ENCODE peak calls at places on chromosomes 6 and 20, in four cellular contexts. One of them, this sample, is unnamed.

GRCh38 chr6:142929751-142930358 is 15.1 kb downstream of the HIVEP2 start:
- DNase-seq in iPS-NIHi11: no peak
- DNase-seq in stimulated activated CD4-positive, alpha-beta T cell treated with anti-CD3 and anti-CD28 coated beads, Interleukin-2, amount 100 ng/mL, for 24 hours: no peak
- DNase-seq in A549: no peak
- DNase-seq in this sample: no peak

GRCh38 chr6:111870751-111871064 is 2.5 kb downstream of the FYN start:
- DNase-seq in iPS-NIHi11: no peak
- DNase-seq in stimulated activated CD4-positive, alpha-beta T cell treated with anti-CD3 and anti-CD28 coated beads, Interleukin-2, amount 100 ng/mL, for 24 hours: no peak
- DNase-seq in A549: no peak
- DNase-seq in this sample: no peak

GRCh38 chr20:58233881-58234528 is 5.6 kb upstream of the ANKRD60 start:
- DNase-seq in iPS-NIHi11: peak
- DNase-seq in stimulated activated CD4-positive, alpha-beta T cell treated with anti-CD3 and anti-CD28 coated beads, Interleukin-2, amount 100 ng/mL, for 24 hours: peak
- DNase-seq in A549: peak
- DNase-seq in this sample: peak

GRCh38 chr6:109379706-109380105 is 2.6 kb downstream of the CD164 start:
- DNase-seq in iPS-NIHi11: no peak
- DNase-seq in stimulated activated CD4-positive, alpha-beta T cell treated with anti-CD3 and anti-CD28 coated beads, Interleukin-2, amount 100 ng/mL, for 24 hours: no peak
- DNase-seq in A549: no peak
- DNase-seq in this sample: no peak

GRCh38 chr6:141351721-141352120 is 781.0 kb upstream of the GJE1 start:
- DNase-seq in iPS-NIHi11: no peak
- DNase-seq in stimulated activated CD4-positive, alpha-beta T cell treated with anti-CD3 and anti-CD28 coated beads, Interleukin-2, amount 100 ng/mL, for 24 hours: no peak
- DNase-seq in A549: no peak
- DNase-seq in this sample: no peak

GRCh38 chr6:37618916-37619605 is 78.6 kb downstream of the MDGA1 start:
- DNase-seq in iPS-NIHi11: no peak
- DNase-seq in stimulated activated CD4-positive, alpha-beta T cell treated with anti-CD3 and anti-CD28 coated beads, Interleukin-2, amount 100 ng/mL, for 24 hours: no peak
- DNase-seq in A549: no peak
- DNase-seq in this sample: no peak

GRCh38 chr20:62370115-62370806 is 3.1 kb upstream of the LAMA5 start:
- DNase-seq in iPS-NIHi11: no peak
- DNase-seq in stimulated activated CD4-positive, alpha-beta T cell treated with anti-CD3 and anti-CD28 coated beads, Interleukin-2, amount 100 ng/mL, for 24 hours: peak
- DNase-seq in A549: no peak
- DNase-seq in this sample: peak

GRCh38 chr6:159180001-159180400 is 10.8 kb downstream of the FNDC1 start:
- DNase-seq in iPS-NIHi11: no peak
- DNase-seq in stimulated activated CD4-positive, alpha-beta T cell treated with anti-CD3 and anti-CD28 coated beads, Interleukin-2, amount 100 ng/mL, for 24 hours: no peak
- DNase-seq in A549: no peak
- DNase-seq in this sample: no peak

GRCh38 chr6:11868392-11868791 is 89.8 kb upstream of the ADTRP start:
- DNase-seq in iPS-NIHi11: no peak
- DNase-seq in stimulated activated CD4-positive, alpha-beta T cell treated with anti-CD3 and anti-CD28 coated beads, Interleukin-2, amount 100 ng/mL, for 24 hours: no peak
- DNase-seq in A549: no peak
- DNase-seq in this sample: no peak

GRCh38 chr6:25388776-25389175 is 109.6 kb downstream of the CARMIL1 start:
- DNase-seq in iPS-NIHi11: no peak
- DNase-seq in stimulated activated CD4-positive, alpha-beta T cell treated with anti-CD3 and anti-CD28 coated beads, Interleukin-2, amount 100 ng/mL, for 24 hours: no peak
- DNase-seq in A549: no peak
- DNase-seq in this sample: no peak

GRCh38 chr6:7147051-7147671 is 39.4 kb downstream of the RREB1 start:
- DNase-seq in iPS-NIHi11: no peak
- DNase-seq in stimulated activated CD4-positive, alpha-beta T cell treated with anti-CD3 and anti-CD28 coated beads, Interleukin-2, amount 100 ng/mL, for 24 hours: no peak
- DNase-seq in A549: no peak
- DNase-seq in this sample: no peak

GRCh38 chr6:76834399-76834798 is 628.9 kb downstream of the HTR1B start:
- DNase-seq in iPS-NIHi11: no peak
- DNase-seq in stimulated activated CD4-positive, alpha-beta T cell treated with anti-CD3 and anti-CD28 coated beads, Interleukin-2, amount 100 ng/mL, for 24 hours: no peak
- DNase-seq in A549: no peak
- DNase-seq in this sample: no peak

GRCh38 chr6:29671026-29671425 is 9.9 kb downstream of the ZFP57 start:
- DNase-seq in iPS-NIHi11: no peak
- DNase-seq in stimulated activated CD4-positive, alpha-beta T cell treated with anti-CD3 and anti-CD28 coated beads, Interleukin-2, amount 100 ng/mL, for 24 hours: no peak
- DNase-seq in A549: no peak
- DNase-seq in this sample: no peak

GRCh38 chr6:35363293-35363750 is 21.0 kb downstream of the PPARD start:
- DNase-seq in iPS-NIHi11: peak
- DNase-seq in stimulated activated CD4-positive, alpha-beta T cell treated with anti-CD3 and anti-CD28 coated beads, Interleukin-2, amount 100 ng/mL, for 24 hours: no peak
- DNase-seq in A549: no peak
- DNase-seq in this sample: no peak

GRCh38 chr6:43954311-43955131 is 172.7 kb downstream of the MRPL14 start:
- DNase-seq in iPS-NIHi11: no peak
- DNase-seq in stimulated activated CD4-positive, alpha-beta T cell treated with anti-CD3 and anti-CD28 coated beads, Interleukin-2, amount 100 ng/mL, for 24 hours: no peak
- DNase-seq in A549: no peak
- DNase-seq in this sample: no peak

GRCh38 chr6:30615958-30616810 is 859 bp downstream of the PPP1R10 start:
- DNase-seq in iPS-NIHi11: no peak
- DNase-seq in stimulated activated CD4-positive, alpha-beta T cell treated with anti-CD3 and anti-CD28 coated beads, Interleukin-2, amount 100 ng/mL, for 24 hours: no peak
- DNase-seq in A549: no peak
- DNase-seq in this sample: peak

GRCh38 chr20:10060223-10060622 is 25.4 kb downstream of the ANKEF1 start:
- DNase-seq in iPS-NIHi11: no peak
- DNase-seq in stimulated activated CD4-positive, alpha-beta T cell treated with anti-CD3 and anti-CD28 coated beads, Interleukin-2, amount 100 ng/mL, for 24 hours: no peak
- DNase-seq in A549: no peak
- DNase-seq in this sample: no peak

GRCh38 chr6:15656145-15656544 is 6.7 kb downstream of the DTNBP1 start:
- DNase-seq in iPS-NIHi11: no peak
- DNase-seq in stimulated activated CD4-positive, alpha-beta T cell treated with anti-CD3 and anti-CD28 coated beads, Interleukin-2, amount 100 ng/mL, for 24 hours: no peak
- DNase-seq in A549: no peak
- DNase-seq in this sample: no peak

GRCh38 chr20:17518339-17519052 is 12.7 kb downstream of the BFSP1 start:
- DNase-seq in iPS-NIHi11: peak
- DNase-seq in stimulated activated CD4-positive, alpha-beta T cell treated with anti-CD3 and anti-CD28 coated beads, Interleukin-2, amount 100 ng/mL, for 24 hours: no peak
- DNase-seq in A549: no peak
- DNase-seq in this sample: no peak